ENCODE peak calls at places on chromosomes 4 and X, in nine cellular contexts. C is left lobe of liver, M is H7, D is left kidney, Z is ecto neural progenitor cell, S is A673, R is GDM1, K is EH, E is NCI-H1417. T is an unnamed sample.

GRCh38 chrX:132612990-132613564 is 124.2 kb upstream of the MBNL3 start:
- DNase-seq in M (peak), K (peak), C (peak), D (peak), Z (peak), R (peak), S (peak), E (peak), T (no peak)

GRCh38 chr4:7462509-7462971 is 27.8 kb upstream of the PSAPL1 start:
- DNase-seq in R (no peak), M (peak), Z (no peak), E (peak), C (peak), S (no peak), D (peak), K (peak), T (no peak)

GRCh38 chr4:89204624-89205023 is 93.3 kb downstream of the TIGD2 start:
- DNase-seq in M (no peak), D (no peak), K (no peak), Z (no peak), C (no peak), R (no peak), S (no peak), E (no peak), T (no peak)

GRCh38 chr4:10074076-10074766 is 42.4 kb downstream of the WDR1 start:
- DNase-seq in Z (no peak), K (no peak), D (no peak), C (peak), M (no peak), S (no peak), R (no peak), E (no peak), T (no peak)

GRCh38 chrX:154444001-154444754 is at the start of gene FAM50A:
- DNase-seq in R (peak), K (peak), D (peak), C (peak), M (peak), E (peak), Z (peak), S (peak), T (no peak)

GRCh38 chr4:73406548-73406875 is 2.4 kb downstream of the ALB start:
- DNase-seq in S (no peak), R (no peak), D (no peak), K (no peak), E (no peak), Z (no peak), C (no peak), M (no peak), T (no peak)

GRCh38 chr4:122874194-122874593 is 47.6 kb downstream of the FGF2 start:
- DNase-seq in M (no peak), C (no peak), E (no peak), Z (no peak), R (no peak), K (peak), S (peak), D (no peak), T (no peak)

GRCh38 chr4:167020410-167020809 is 213.9 kb downstream of the SPOCK3 start:
- DNase-seq in S (peak), C (no peak), R (no peak), E (peak), K (no peak), Z (no peak), M (no peak), D (peak), T (no peak)

GRCh38 chr4:112423591-112423990 is 92.4 kb downstream of the NEUROG2 start:
- DNase-seq in M (no peak), K (peak), S (no peak), R (no peak), C (no peak), E (no peak), D (no peak), Z (no peak), T (no peak)

GRCh38 chr4:136307765-136308164 is 1224.5 kb downstream of the PCDH18 start:
- DNase-seq in R (no peak), D (no peak), K (no peak), Z (no peak), M (no peak), C (no peak), E (no peak), S (no peak), T (no peak)

GRCh38 chrX:120522820-120523219 is 37.9 kb downstream of the CUL4B start:
- DNase-seq in C (no peak), D (no peak), Z (no peak), E (no peak), S (no peak), R (no peak), K (no peak), M (no peak), T (no peak)

GRCh38 chr4:116070283-116070682 is 956.9 kb upstream of the NDST4 start:
- DNase-seq in R (no peak), Z (no peak), C (no peak), M (no peak), E (no peak), K (no peak), D (no peak), S (no peak), T (no peak)

GRCh38 chrX:50430917-50431316 is 39.7 kb downstream of the DGKK start:
- DNase-seq in E (no peak), Z (no peak), C (no peak), M (no peak), S (peak), K (no peak), D (peak), R (no peak), T (no peak)

GRCh38 chrX:51257490-51257889 is 75.1 kb upstream of the NUDT10 start:
- DNase-seq in Z (no peak), S (no peak), R (no peak), K (no peak), E (no peak), M (no peak), C (no peak), D (no peak), T (no peak)

GRCh38 chr4:147714575-147715401 is 17.1 kb upstream of the ARHGAP10 start:
- DNase-seq in C (no peak), M (no peak), Z (no peak), E (no peak), D (no peak), K (peak), R (no peak), S (no peak), T (no peak)

GRCh38 chr4:108683479-108683878 is 33.1 kb downstream of the OSTC start:
- DNase-seq in Z (no peak), E (peak), R (no peak), S (peak), C (no peak), M (peak), D (peak), K (peak), T (peak)

GRCh38 chrX:74519870-74520269 is 94.6 kb downstream of the RLIM start:
- DNase-seq in D (no peak), S (no peak), R (no peak), Z (no peak), M (no peak), K (no peak), C (no peak), E (no peak), T (no peak)

GRCh38 chrX:20412871-20413486 is 146.3 kb upstream of the RPS6KA3 start:
- DNase-seq in D (no peak), Z (no peak), R (peak), E (no peak), K (no peak), C (no peak), S (no peak), M (no peak), T (no peak)

GRCh38 chrX:67604979-67605703 is 61.3 kb downstream of the AR start:
- DNase-seq in M (no peak), R (no peak), E (no peak), K (peak), D (no peak), Z (no peak), S (no peak), C (no peak), T (peak)

GRCh38 chr4:8580321-8581093 is at the start of gene GPR78:
- DNase-seq in Z (peak), D (peak), E (no peak), S (peak), K (peak), M (peak), C (no peak), R (no peak), T (no peak)

GRCh38 chr4:3644849-3645627 is 112.8 kb upstream of the LRPAP1 start:
- DNase-seq in D (no peak), Z (no peak), R (no peak), K (peak), C (no peak), S (peak), M (no peak), E (peak), T (no peak)

GRCh38 chr4:47145630-47146029 is 114.3 kb downstream of the GABRB1 start:
- DNase-seq in C (no peak), S (peak), R (no peak), K (peak), E (peak), Z (no peak), M (no peak), D (peak), T (no peak)

GRCh38 chr4:107619065-107619464 is 101.0 kb downstream of the PAPSS1 start:
- DNase-seq in K (peak), D (no peak), Z (no peak), R (no peak), M (no peak), C (no peak), S (peak), E (no peak), T (peak)

GRCh38 chrX:49199906-49200771 is at the start of gene SYP:
- DNase-seq in E (peak), K (peak), M (peak), R (peak), S (peak), Z (peak), C (peak), D (peak), T (peak)

GRCh38 chrX:132407704-132408103 is 81.1 kb downstream of the MBNL3 start:
- DNase-seq in M (no peak), K (no peak), S (peak), D (no peak), R (no peak), Z (no peak), C (no peak), E (no peak), T (no peak)

GRCh38 chr4:23741586-23742240 is 148.1 kb downstream of the PPARGC1A start:
- DNase-seq in M (no peak), E (no peak), D (peak), K (no peak), S (no peak), Z (no peak), C (no peak), R (no peak), T (no peak)

GRCh38 chr4:116024954-116025708 is 911.7 kb upstream of the NDST4 start:
- DNase-seq in R (no peak), K (no peak), M (no peak), C (no peak), E (peak), S (no peak), D (no peak), Z (no peak), T (no peak)

GRCh38 chr4:2395038-2395437 is 23.4 kb downstream of the ZFYVE28 start:
- DNase-seq in E (no peak), S (no peak), K (no peak), Z (no peak), M (no peak), C (no peak), D (no peak), R (no peak), T (no peak)

T was measured in AG09319.